ENCODE peak calls at places on chromosomes 2 and 18, in eight cellular contexts. One of them, this sample, is unnamed.

GRCh38 chr18:21513741-21514140 is 86.8 kb downstream of the ESCO1 start:
- DNase-seq in tibial artery: no peak
- DNase-seq in right lobe of liver: no peak
- DNase-seq in mesendoderm: no peak
- DNase-seq in A549: no peak
- DNase-seq in heart right ventricle: no peak
- DNase-seq in CD4-positive, CD25-positive, alpha-beta regulatory T cell: no peak
- DNase-seq in fibroblast of lung: no peak
- DNase-seq in this sample: no peak

GRCh38 chr2:112881217-112882000 is 29.6 kb upstream of the IL37 start:
- DNase-seq in fibroblast of lung: peak; percentile 95
- DNase-seq in heart right ventricle: no peak
- DNase-seq in mesendoderm: peak; percentile 63
- DNase-seq in CD4-positive, CD25-positive, alpha-beta regulatory T cell: no peak
- DNase-seq in right lobe of liver: no peak
- DNase-seq in tibial artery: no peak
- DNase-seq in A549: no peak
- DNase-seq in this sample: no peak

GRCh38 chr2:22737144-22737543 is 647.8 kb upstream of the KLHL29 start:
- DNase-seq in right lobe of liver: no peak
- DNase-seq in mesendoderm: peak; percentile 10
- DNase-seq in CD4-positive, CD25-positive, alpha-beta regulatory T cell: no peak
- DNase-seq in heart right ventricle: no peak
- DNase-seq in A549: no peak
- DNase-seq in fibroblast of lung: no peak
- DNase-seq in tibial artery: no peak
- DNase-seq in this sample: no peak

GRCh38 chr2:79855264-79856006 is 342.6 kb downstream of the CTNNA2 start:
- DNase-seq in CD4-positive, CD25-positive, alpha-beta regulatory T cell: no peak
- DNase-seq in heart right ventricle: no peak
- DNase-seq in right lobe of liver: no peak
- DNase-seq in mesendoderm: peak; percentile 58
- DNase-seq in A549: peak; percentile 20
- DNase-seq in fibroblast of lung: peak; percentile 25
- DNase-seq in tibial artery: no peak
- DNase-seq in this sample: no peak

GRCh38 chr18:73975266-73975665 is 172.4 kb downstream of the FBXO15 start:
- DNase-seq in CD4-positive, CD25-positive, alpha-beta regulatory T cell: no peak
- DNase-seq in right lobe of liver: no peak
- DNase-seq in A549: no peak
- DNase-seq in mesendoderm: no peak
- DNase-seq in heart right ventricle: no peak
- DNase-seq in fibroblast of lung: peak; percentile 85
- DNase-seq in tibial artery: no peak
- DNase-seq in this sample: no peak

GRCh38 chr2:29130295-29130694 is 15.1 kb downstream of the CLIP4 start:
- DNase-seq in mesendoderm: peak; percentile 83
- DNase-seq in heart right ventricle: no peak
- DNase-seq in fibroblast of lung: peak; percentile 90
- DNase-seq in A549: peak; percentile 96
- DNase-seq in tibial artery: no peak
- DNase-seq in CD4-positive, CD25-positive, alpha-beta regulatory T cell: no peak
- DNase-seq in right lobe of liver: no peak
- DNase-seq in this sample: no peak

GRCh38 chr2:223626713-223627112 is 24.6 kb upstream of the SCG2 start:
- DNase-seq in heart right ventricle: no peak
- DNase-seq in fibroblast of lung: peak; percentile 96
- DNase-seq in CD4-positive, CD25-positive, alpha-beta regulatory T cell: no peak
- DNase-seq in tibial artery: no peak
- DNase-seq in mesendoderm: no peak
- DNase-seq in A549: no peak
- DNase-seq in right lobe of liver: no peak
- DNase-seq in this sample: no peak

GRCh38 chr2:168137510-168138180 is 109.8 kb downstream of the STK39 start:
- DNase-seq in fibroblast of lung: no peak
- DNase-seq in right lobe of liver: no peak
- DNase-seq in heart right ventricle: no peak
- DNase-seq in A549: no peak
- DNase-seq in CD4-positive, CD25-positive, alpha-beta regulatory T cell: no peak
- DNase-seq in mesendoderm: peak; percentile 87
- DNase-seq in tibial artery: no peak
- DNase-seq in this sample: no peak

GRCh38 chr2:45755585-45756330 is 104.3 kb downstream of the PRKCE start:
- DNase-seq in mesendoderm: peak; percentile 23
- DNase-seq in fibroblast of lung: peak; percentile 84
- DNase-seq in right lobe of liver: no peak
- DNase-seq in heart right ventricle: no peak
- DNase-seq in A549: peak; percentile 25
- DNase-seq in CD4-positive, CD25-positive, alpha-beta regulatory T cell: no peak
- DNase-seq in tibial artery: no peak
- DNase-seq in this sample: no peak

GRCh38 chr2:71963295-71963694 is 184.4 kb downstream of the CYP26B1 start:
- DNase-seq in mesendoderm: no peak
- DNase-seq in fibroblast of lung: peak; percentile 39
- DNase-seq in tibial artery: no peak
- DNase-seq in right lobe of liver: no peak
- DNase-seq in A549: no peak
- DNase-seq in CD4-positive, CD25-positive, alpha-beta regulatory T cell: no peak
- DNase-seq in heart right ventricle: no peak
- DNase-seq in this sample: no peak

GRCh38 chr2:233165895-233166661 is 85.4 kb upstream of the ATG16L1 start:
- DNase-seq in fibroblast of lung: peak; percentile 13
- DNase-seq in right lobe of liver: peak; percentile 66
- DNase-seq in mesendoderm: no peak
- DNase-seq in A549: peak; percentile 56
- DNase-seq in heart right ventricle: peak; percentile 63
- DNase-seq in tibial artery: peak; percentile 64
- DNase-seq in CD4-positive, CD25-positive, alpha-beta regulatory T cell: no peak
- DNase-seq in this sample: no peak

GRCh38 chr18:25464211-25464610 is 112.2 kb upstream of the ZNF521 start:
- DNase-seq in heart right ventricle: no peak
- DNase-seq in right lobe of liver: no peak
- DNase-seq in mesendoderm: no peak
- DNase-seq in tibial artery: no peak
- DNase-seq in fibroblast of lung: peak; percentile 66
- DNase-seq in CD4-positive, CD25-positive, alpha-beta regulatory T cell: no peak
- DNase-seq in A549: no peak
- DNase-seq in this sample: no peak

GRCh38 chr18:75109001-75109400 is 99.9 kb downstream of the PTGR3 start:
- DNase-seq in heart right ventricle: no peak
- DNase-seq in right lobe of liver: no peak
- DNase-seq in A549: no peak
- DNase-seq in mesendoderm: no peak
- DNase-seq in CD4-positive, CD25-positive, alpha-beta regulatory T cell: no peak
- DNase-seq in fibroblast of lung: no peak
- DNase-seq in tibial artery: no peak
- DNase-seq in this sample: no peak

DNA sequence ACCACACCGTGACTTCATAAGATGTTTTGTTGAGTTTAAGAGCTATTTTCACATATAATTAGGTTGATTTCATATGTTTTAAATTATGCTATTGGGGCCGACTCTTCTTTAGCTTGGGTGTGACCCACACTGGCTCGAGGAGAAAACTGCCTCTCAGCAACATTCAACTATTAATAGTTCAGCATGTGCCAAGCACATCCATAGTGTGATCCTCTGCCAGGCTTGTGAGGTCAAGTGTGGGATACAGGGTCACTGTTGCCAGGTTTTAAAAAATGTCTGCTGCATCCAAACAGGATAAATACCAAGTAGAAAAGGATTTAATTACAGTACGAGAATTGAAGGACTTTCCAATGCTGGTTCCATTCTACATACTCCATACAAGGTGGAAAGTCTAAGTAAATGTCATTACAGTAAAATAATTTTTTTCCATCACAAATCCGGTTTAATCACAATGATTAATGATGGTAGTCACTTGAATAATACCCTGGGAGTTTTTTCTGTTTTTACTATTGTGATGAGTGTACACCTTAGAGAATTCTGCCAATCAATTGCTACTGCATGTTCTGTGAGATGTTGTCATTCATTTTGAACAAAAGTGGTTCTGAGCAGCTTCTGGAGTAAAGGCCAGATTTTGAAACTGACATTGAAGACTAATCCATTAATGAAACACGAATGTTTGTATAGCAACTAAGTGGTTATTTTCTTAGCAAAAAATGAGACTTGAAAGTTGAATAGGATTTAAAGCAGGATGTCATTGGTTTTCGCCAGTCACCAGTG is 84.5 kb downstream of the ABI2 start:
- DNase-seq in right lobe of liver: no peak
- DNase-seq in heart right ventricle: no peak
- DNase-seq in fibroblast of lung: no peak
- DNase-seq in CD4-positive, CD25-positive, alpha-beta regulatory T cell: no peak
- DNase-seq in mesendoderm: no peak
- DNase-seq in A549: no peak
- DNase-seq in tibial artery: peak; percentile 30
- DNase-seq in this sample: no peak
- H3K27ac ChIP-seq in right lobe of liver: no peak overlapping the region
- H3K27ac ChIP-seq in heart right ventricle: peak overlapping the region; percentile 49
- H3K27ac ChIP-seq in fibroblast of lung: no peak overlapping the region
- H3K27ac ChIP-seq in CD4-positive, CD25-positive, alpha-beta regulatory T cell: no peak overlapping the region
- H3K27ac ChIP-seq in mesendoderm: no peak overlapping the region
- H3K27ac ChIP-seq in A549: no peak overlapping the region
- H3K27ac ChIP-seq in tibial artery: peak overlapping the region; percentile 32
- H3K27ac ChIP-seq in this sample: no peak overlapping the region

DNA sequence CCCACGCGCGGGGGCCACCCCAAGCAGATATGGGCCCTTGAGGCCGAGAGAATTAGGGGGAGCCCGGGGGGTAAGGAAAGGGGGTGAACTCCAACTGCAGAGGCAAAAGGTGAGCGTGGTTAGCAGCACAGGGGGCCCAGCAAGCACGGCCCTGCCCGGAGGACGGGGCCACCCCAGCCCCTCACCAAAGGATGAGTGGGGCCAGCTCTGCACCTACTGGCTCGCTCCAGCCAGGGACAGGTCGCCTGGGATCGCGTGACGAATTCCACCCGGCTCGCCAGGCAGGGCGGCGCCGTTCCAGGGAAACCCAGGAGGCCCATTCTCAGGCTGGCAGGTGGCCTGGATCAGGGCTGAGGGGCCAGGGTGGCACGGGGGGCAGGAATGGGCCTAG is 38.6 kb downstream of the BIN1 start:
- DNase-seq in mesendoderm: no peak
- DNase-seq in tibial artery: no peak
- DNase-seq in fibroblast of lung: no peak
- DNase-seq in heart right ventricle: no peak
- DNase-seq in CD4-positive, CD25-positive, alpha-beta regulatory T cell: no peak
- DNase-seq in A549: no peak
- DNase-seq in right lobe of liver: no peak
- DNase-seq in this sample: no peak
- H3K27ac ChIP-seq in mesendoderm: no peak overlapping the region
- H3K27ac ChIP-seq in tibial artery: no peak overlapping the region
- H3K27ac ChIP-seq in fibroblast of lung: no peak overlapping the region
- H3K27ac ChIP-seq in heart right ventricle: no peak overlapping the region
- H3K27ac ChIP-seq in CD4-positive, CD25-positive, alpha-beta regulatory T cell: no peak overlapping the region
- H3K27ac ChIP-seq in A549: no peak overlapping the region
- H3K27ac ChIP-seq in right lobe of liver: no peak overlapping the region
- H3K27ac ChIP-seq in this sample: no peak overlapping the region

GRCh38 chr2:127516031-127516430 is 10.3 kb downstream of the IWS1 start:
- DNase-seq in CD4-positive, CD25-positive, alpha-beta regulatory T cell: no peak
- DNase-seq in mesendoderm: no peak
- DNase-seq in right lobe of liver: no peak
- DNase-seq in A549: no peak
- DNase-seq in fibroblast of lung: peak; percentile 98
- DNase-seq in heart right ventricle: peak; percentile 82
- DNase-seq in tibial artery: peak; percentile 76
- DNase-seq in this sample: no peak
- H3K27ac ChIP-seq in CD4-positive, CD25-positive, alpha-beta regulatory T cell: no peak overlapping the region
- H3K27ac ChIP-seq in mesendoderm: no peak overlapping the region
- H3K27ac ChIP-seq in right lobe of liver: no peak overlapping the region
- H3K27ac ChIP-seq in A549: no peak overlapping the region
- H3K27ac ChIP-seq in fibroblast of lung: peak overlapping the region; percentile 92
- H3K27ac ChIP-seq in heart right ventricle: peak overlapping the region; percentile 80
- H3K27ac ChIP-seq in tibial artery: peak overlapping the region; percentile 57
- H3K27ac ChIP-seq in this sample: no peak overlapping the region

GRCh38 chr2:9331704-9332103 is 91.6 kb downstream of the ITGB1BP1 start:
- DNase-seq in mesendoderm: peak; percentile 96
- DNase-seq in heart right ventricle: no peak
- DNase-seq in CD4-positive, CD25-positive, alpha-beta regulatory T cell: no peak
- DNase-seq in A549: no peak
- DNase-seq in fibroblast of lung: peak; percentile 97
- DNase-seq in tibial artery: no peak
- DNase-seq in right lobe of liver: no peak
- DNase-seq in this sample: no peak

GRCh38 chr2:9334722-9335121 is 88.6 kb downstream of the ITGB1BP1 start:
- DNase-seq in right lobe of liver: no peak
- DNase-seq in mesendoderm: no peak
- DNase-seq in CD4-positive, CD25-positive, alpha-beta regulatory T cell: no peak
- DNase-seq in heart right ventricle: no peak
- DNase-seq in tibial artery: no peak
- DNase-seq in fibroblast of lung: no peak
- DNase-seq in A549: no peak
- DNase-seq in this sample: no peak

GRCh38 chr2:9332136-9332852 is 91.0 kb downstream of the ITGB1BP1 start:
- DNase-seq in mesendoderm: no peak
- DNase-seq in right lobe of liver: no peak
- DNase-seq in CD4-positive, CD25-positive, alpha-beta regulatory T cell: no peak
- DNase-seq in fibroblast of lung: no peak
- DNase-seq in heart right ventricle: no peak
- DNase-seq in tibial artery: no peak
- DNase-seq in A549: no peak
- DNase-seq in this sample: no peak

GRCh38 chr2:9333591-9334171 is 89.6 kb downstream of the ITGB1BP1 start:
- DNase-seq in heart right ventricle: peak; percentile 28
- DNase-seq in right lobe of liver: peak; percentile 57
- DNase-seq in mesendoderm: peak; percentile 85
- DNase-seq in tibial artery: peak; percentile 70
- DNase-seq in fibroblast of lung: peak; percentile 88
- DNase-seq in CD4-positive, CD25-positive, alpha-beta regulatory T cell: no peak
- DNase-seq in A549: peak; percentile 83
- DNase-seq in this sample: peak; percentile 72

DNA sequence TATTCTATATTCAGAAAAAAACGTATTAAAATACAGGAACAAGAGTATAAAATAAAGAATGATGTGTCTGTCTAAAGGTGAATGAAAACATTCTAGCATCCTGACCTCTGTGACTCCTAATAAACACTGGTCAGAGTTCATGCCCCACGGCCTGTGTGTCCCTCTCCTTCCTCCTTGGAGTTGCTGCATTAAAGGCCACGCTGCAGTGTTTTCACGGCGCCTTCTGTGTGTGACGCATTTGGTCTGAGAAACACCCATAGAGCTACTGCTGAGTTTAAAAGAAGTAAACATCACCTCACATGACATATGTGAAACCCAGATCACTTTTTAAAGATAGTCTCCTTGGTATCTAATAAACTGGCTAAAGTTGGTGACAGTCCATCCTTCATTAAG is 90.5 kb downstream of the ITGB1BP1 start:
- DNase-seq in A549: no peak
- DNase-seq in right lobe of liver: no peak
- DNase-seq in tibial artery: no peak
- DNase-seq in fibroblast of lung: no peak
- DNase-seq in heart right ventricle: no peak
- DNase-seq in CD4-positive, CD25-positive, alpha-beta regulatory T cell: no peak
- DNase-seq in mesendoderm: no peak
- DNase-seq in this sample: no peak
- H3K27ac ChIP-seq in A549: no peak overlapping the region
- H3K27ac ChIP-seq in right lobe of liver: no peak overlapping the region
- H3K27ac ChIP-seq in tibial artery: peak overlapping the region; percentile 45
- H3K27ac ChIP-seq in fibroblast of lung: no peak overlapping the region
- H3K27ac ChIP-seq in heart right ventricle: no peak overlapping the region
- H3K27ac ChIP-seq in CD4-positive, CD25-positive, alpha-beta regulatory T cell: no peak overlapping the region
- H3K27ac ChIP-seq in mesendoderm: no peak overlapping the region
- H3K27ac ChIP-seq in this sample: no peak overlapping the region

This sample was measured in prostate gland.